ENCODE peak calls at places on chromosomes 16 and 17, in six cellular contexts. I is neuronal stem cell, C is H9, G is H1, F is IMR-90, K is trophoblast cell. M is an unnamed sample.
A peak's percentile ranks its signal among the peaks of the same experiment; 100 is the strongest.

GRCh38 chr17:45247429-45248131 is 14.3 kb downstream of the SPATA32 start:
- DNase-seq in I (peak; percentile 94), C (peak; percentile 100), G (peak; percentile 94), F (peak; percentile 90), K (peak; percentile 98), M (peak; percentile 91)

GRCh38 chr16:30997887-30998711 is 12.3 kb downstream of the STX1B start:
- DNase-seq in I (no peak), C (no peak), G (no peak), F (peak; percentile 84), K (peak; percentile 56), M (peak; percentile 78)

GRCh38 chr17:47990962-47991731 is 20.2 kb downstream of the CDK5RAP3 start:
- DNase-seq in I (peak; percentile 93), C (peak; percentile 77), G (no peak), F (peak; percentile 50), K (no peak), M (peak; percentile 56)

GRCh38 chr17:4215882-4216411 is 47.8 kb downstream of the ANKFY1 start:
- DNase-seq in I (no peak), C (no peak), G (no peak), F (no peak), K (no peak), M (peak; percentile 28)

GRCh38 chr16:31920373-31920772 is 46.8 kb downstream of the ZNF267 start:
- DNase-seq in I (no peak), C (no peak), G (no peak), F (no peak), K (no peak), M (no peak)

GRCh38 chr16:75222271-75222783 is 3.5 kb downstream of the CTRB1 start:
- DNase-seq in I (no peak), C (peak; percentile 26), G (no peak), F (no peak), K (no peak), M (no peak)

GRCh38 chr17:71472809-71473789 is 647.7 kb upstream of the SOX9 start:
- DNase-seq in I (peak; percentile 50), C (peak; percentile 56), G (peak; percentile 7), F (peak; percentile 70), K (no peak), M (peak; percentile 58)

GRCh38 chr17:49379926-49380325 is 17.9 kb upstream of the ZNF652 start:
- DNase-seq in I (no peak), C (no peak), G (no peak), F (no peak), K (peak; percentile 48), M (no peak)

GRCh38 chr17:63193827-63194226 is 227.8 kb downstream of the TANC2 start:
- DNase-seq in I (no peak), C (no peak), G (no peak), F (no peak), K (no peak), M (no peak)

GRCh38 chr17:74454197-74455024 is 12.0 kb upstream of the CD300A start:
- DNase-seq in I (peak; percentile 88), C (peak; percentile 55), G (no peak), F (peak; percentile 29), K (peak; percentile 60), M (peak; percentile 75)

GRCh38 chr16:22624038-22624656 is 113.5 kb downstream of the NPIPB5 start:
- DNase-seq in I (no peak), C (no peak), G (no peak), F (no peak), K (no peak), M (no peak)

GRCh38 chr16:86202760-86203426 is 303.9 kb downstream of the IRF8 start:
- DNase-seq in I (no peak), C (no peak), G (no peak), F (no peak), K (no peak), M (no peak)

GRCh38 chr16:72739577-72739976 is 308.4 kb downstream of the ZFHX3 start:
- DNase-seq in I (no peak), C (no peak), G (no peak), F (peak; percentile 56), K (peak; percentile 9), M (peak; percentile 45)

GRCh38 chr17:80885922-80886582 is 105.6 kb upstream of the CHMP6 start:
- DNase-seq in I (no peak), C (no peak), G (no peak), F (no peak), K (no peak), M (no peak)

GRCh38 chr17:16107165-16107770 is 107.6 kb downstream of the TTC19 start:
- DNase-seq in I (no peak), C (no peak), G (no peak), F (no peak), K (no peak), M (peak; percentile 14)

GRCh38 chr16:81493755-81494433 is 49.3 kb downstream of the CMIP start:
- DNase-seq in I (no peak), C (no peak), G (peak; percentile 21), F (peak; percentile 94), K (peak; percentile 98), M (peak; percentile 79)

DNA sequence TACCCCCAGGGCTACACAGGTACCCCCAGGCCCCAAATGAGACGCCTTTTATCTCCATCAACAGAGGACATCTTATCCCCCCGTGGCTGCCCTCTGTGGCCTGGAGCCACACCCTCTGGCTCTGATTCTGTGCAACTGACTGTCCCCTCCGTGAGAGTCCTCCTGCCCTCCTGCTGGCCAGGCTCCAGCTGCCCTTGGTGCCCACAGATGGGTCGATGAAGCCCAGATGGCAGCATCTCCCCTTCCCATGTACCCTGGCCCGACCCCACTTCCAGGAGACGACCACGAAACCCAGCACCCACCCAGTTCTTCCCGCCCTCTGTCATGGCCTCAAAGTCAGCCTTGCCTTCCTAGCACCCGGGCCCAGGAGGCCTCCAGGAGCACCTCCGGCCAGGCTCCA is 9.6 kb upstream of the KRTAP17-1 start:
- DNase-seq in I (no peak), C (no peak), G (no peak), F (no peak), K (no peak), M (no peak)
- H3K14ac ChIP-seq in I (no peak overlapping the region), C (no peak overlapping the region), G (no peak overlapping the region), F (no peak overlapping the region), K (no peak overlapping the region), M (no peak overlapping the region)

GRCh38 chr16:87384162-87384999 is 805 bp upstream of the FBXO31 start:
- DNase-seq in I (no peak), C (peak; percentile 73), G (no peak), F (no peak), K (peak; percentile 33), M (no peak)
- H3K14ac ChIP-seq in I (no peak overlapping the region), C (peak overlapping the region; percentile 90), G (no peak overlapping the region), F (peak overlapping the region; percentile 71), K (peak overlapping the region; percentile 8), M (no peak overlapping the region)

DNA sequence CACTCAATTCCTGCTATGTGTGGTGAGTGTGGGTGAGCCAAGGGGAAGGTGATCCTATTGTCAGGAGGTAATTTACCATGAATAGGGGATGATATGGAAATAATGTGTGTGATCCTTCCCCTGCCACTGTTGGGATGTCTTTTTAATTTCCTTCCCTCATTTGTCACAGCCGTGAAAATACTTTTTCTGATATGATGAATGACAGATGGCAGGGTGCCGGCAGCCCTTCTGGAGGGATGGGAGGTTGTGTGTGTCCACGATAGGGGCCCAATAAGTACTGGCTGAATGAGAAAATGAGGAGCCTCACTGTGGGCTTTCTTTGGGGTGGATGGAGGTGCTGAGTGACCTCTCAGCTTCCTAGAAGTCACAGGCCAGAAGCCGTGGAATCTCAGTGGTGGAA is 109.5 kb downstream of the PRKCB start:
- DNase-seq in I (no peak), C (no peak), G (no peak), F (no peak), K (no peak), M (no peak)
- H3K14ac ChIP-seq in I (no peak overlapping the region), C (no peak overlapping the region), G (no peak overlapping the region), F (no peak overlapping the region), K (no peak overlapping the region), M (no peak overlapping the region)

GRCh38 chr16:49744244-49744976 is 111.5 kb downstream of the ZNF423 start:
- DNase-seq in I (no peak), C (no peak), G (no peak), F (no peak), K (no peak), M (no peak)
- H3K14ac ChIP-seq in I (no peak overlapping the region), C (peak overlapping the region; percentile 11), G (no peak overlapping the region), F (no peak overlapping the region), K (no peak overlapping the region), M (no peak overlapping the region)

DNA sequence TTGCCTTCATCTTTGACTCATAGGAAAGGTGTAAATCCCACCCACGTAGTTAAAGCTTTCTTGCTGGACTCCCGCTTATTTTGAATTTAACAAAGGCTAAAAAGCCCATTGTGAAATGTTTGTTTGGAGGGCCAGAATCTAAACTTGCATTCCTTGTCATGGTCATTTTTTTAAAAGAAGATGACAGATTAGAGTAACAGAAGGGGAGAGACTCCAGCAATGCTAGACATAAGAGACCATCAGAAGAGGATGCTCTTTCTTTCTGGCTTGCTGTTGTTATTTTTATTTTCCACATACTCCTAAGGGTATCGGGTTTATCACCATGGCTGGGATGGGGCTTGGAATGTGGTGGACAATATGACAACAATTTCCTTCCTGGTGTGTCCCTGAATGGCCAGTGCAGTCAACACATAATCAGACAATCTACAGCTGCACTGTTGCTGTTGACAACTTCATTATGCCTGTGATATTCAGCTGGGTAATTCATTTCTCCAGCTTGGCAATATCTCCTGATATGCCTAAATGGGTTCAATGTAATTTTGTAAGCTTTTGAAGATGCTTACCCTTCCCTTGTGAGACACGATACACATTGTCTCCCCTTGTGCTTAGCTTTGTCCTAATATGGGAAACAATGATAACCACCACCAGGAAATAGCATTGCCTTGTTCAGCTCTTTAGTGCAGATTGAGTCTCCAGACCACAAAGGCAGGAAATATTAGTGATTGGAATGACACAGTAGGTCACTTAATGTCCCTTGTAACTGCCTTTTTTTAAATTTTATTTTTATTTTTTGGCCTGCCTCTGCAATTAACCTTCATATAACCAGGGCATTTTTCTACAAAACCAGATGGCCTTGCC is 164.3 kb downstream of the ANKFN1 start:
- DNase-seq in I (no peak), C (no peak), G (no peak), F (no peak), K (no peak), M (no peak)
- H3K14ac ChIP-seq in I (no peak overlapping the region), C (no peak overlapping the region), G (no peak overlapping the region), F (peak overlapping the region; percentile 53), K (no peak overlapping the region), M (no peak overlapping the region)